ENCODE peak calls at places on chromosomes 2 and 18, in seven cellular contexts. R is WTC11, W is NCI-H1694 treated with DMSO at 0.1 percent for 48 hours, D is endothelial cell, T is GM23338, M is hippocampal formation, Q is A172. U is an unnamed sample.

GRCh38 chr2:14750433-14750832 is 117.9 kb downstream of the LRATD1 start:
- DNase-seq in M (no peak), T (no peak), W (no peak), D (no peak), R (no peak), Q (no peak), U (no peak)

GRCh38 chr18:76374330-76375281 is 120.4 kb downstream of the ZNF516 start:
- DNase-seq in Q (no peak), T (no peak), D (no peak), W (no peak), M (no peak), R (no peak), U (no peak)

GRCh38 chr2:239187464-239188253 is 213.2 kb downstream of the HDAC4 start:
- DNase-seq in T (no peak), D (no peak), M (no peak), Q (no peak), W (no peak), R (no peak), U (no peak)

GRCh38 chr18:3449702-3450357 is at the start of gene TGIF1:
- DNase-seq in D (peak; percentile 75), W (peak; percentile 47), M (peak; percentile 74), Q (peak; percentile 70), T (peak; percentile 82), R (peak; percentile 80), U (no peak)

GRCh38 chr18:57921708-57922107 is 118.6 kb upstream of the ATP8B1 start:
- DNase-seq in W (no peak), Q (no peak), T (no peak), D (no peak), R (no peak), M (no peak), U (no peak)

GRCh38 chr2:158501301-158501700 is 44.5 kb downstream of the PKP4 start:
- DNase-seq in D (no peak), T (no peak), M (peak; percentile 73), W (peak; percentile 76), R (no peak), Q (peak; percentile 25), U (no peak)

GRCh38 chr2:109373791-109374547 is 239.8 kb downstream of the SEPTIN10 start:
- DNase-seq in D (peak; percentile 2), W (no peak), T (no peak), M (no peak), R (no peak), Q (no peak), U (peak; percentile 26)

GRCh38 chr2:69977208-69977607 is 15.8 kb upstream of the ASPRV1 start:
- DNase-seq in R (no peak), M (no peak), T (no peak), Q (no peak), D (no peak), W (no peak), U (no peak)

GRCh38 chr2:40062381-40062780 is 283.3 kb upstream of the THUMPD2 start:
- DNase-seq in M (no peak), D (no peak), W (no peak), Q (no peak), R (no peak), T (no peak), U (no peak)

GRCh38 chr2:96955694-96956610 is 30.4 kb downstream of the FAM178B start:
- DNase-seq in R (no peak), D (no peak), W (no peak), T (no peak), Q (no peak), M (no peak), U (no peak)

GRCh38 chr2:232458661-232459418 is 2.9 kb downstream of the ALPI start:
- DNase-seq in R (no peak), D (no peak), M (no peak), Q (no peak), T (peak; percentile 26), W (no peak), U (no peak)

GRCh38 chr2:110114007-110114591 is 1.5 kb downstream of the MALL start:
- DNase-seq in M (no peak), D (no peak), Q (peak; percentile 96), R (no peak), W (no peak), T (peak; percentile 4), U (no peak)

GRCh38 chr2:128408349-128409305 is 90.0 kb upstream of the HS6ST1 start:
- DNase-seq in M (no peak), Q (peak; percentile 50), T (no peak), R (no peak), D (peak; percentile 57), W (no peak), U (peak; percentile 40)